ENCODE peak calls at places on chromosomes 1 and 21, in six cellular contexts. Y, W, I, B, E and U are unnamed samples.

GRCh38 chr1:187759934-187760333 is 931.2 kb downstream of the PLA2G4A start:
- DNase-seq in I (no peak), B (no peak), Y (no peak), E (no peak), W (no peak), U (no peak)

GRCh38 chr1:2840036-2840809 is 38.7 kb upstream of the TTC34 start:
- DNase-seq in W (no peak), Y (peak; percentile 11), I (no peak), E (no peak), B (no peak), U (no peak)

GRCh38 chr1:165353731-165354671 is 2.5 kb downstream of the LMX1A start:
- DNase-seq in I (no peak), W (no peak), Y (no peak), B (no peak), E (no peak), U (no peak)

GRCh38 chr1:16017461-16018303 is at the start of gene HSPB7:
- DNase-seq in I (peak; percentile 96), W (no peak), B (peak; percentile 80), E (peak; percentile 65), Y (peak; percentile 93), U (peak; percentile 90)

GRCh38 chr1:160942926-160943325 is 11.7 kb downstream of the ITLN2 start:
- DNase-seq in W (no peak), B (peak; percentile 35), Y (no peak), E (no peak), I (no peak), U (no peak)

GRCh38 chr1:153805042-153805745 is 30.0 kb downstream of the SLC27A3 start:
- DNase-seq in Y (peak; percentile 34), I (peak; percentile 80), B (peak; percentile 76), W (peak; percentile 75), E (peak; percentile 59), U (no peak)

GRCh38 chr1:191022856-191023255 is 545.2 kb upstream of the BRINP3 start:
- DNase-seq in B (peak; percentile 80), W (peak; percentile 32), Y (no peak), I (peak; percentile 14), E (no peak), U (no peak)

GRCh38 chr21:42097860-42098259 is 26.7 kb downstream of the UMODL1 start:
- DNase-seq in W (peak; percentile 94), B (peak; percentile 95), E (peak; percentile 82), I (peak; percentile 97), Y (no peak), U (no peak)

GRCh38 chr1:64183380-64183984 is 19.9 kb upstream of the UBE2U start:
- DNase-seq in E (no peak), W (no peak), I (peak; percentile 52), B (peak; percentile 51), Y (no peak), U (no peak)

GRCh38 chr1:30721311-30722174 is 1.8 kb downstream of the MATN1 start:
- DNase-seq in Y (peak; percentile 11), E (no peak), W (no peak), I (no peak), B (no peak), U (no peak)

GRCh38 chr1:233460692-233461091 is 133.2 kb downstream of the MAP3K21 start:
- DNase-seq in Y (no peak), B (no peak), I (no peak), E (no peak), W (no peak), U (no peak)

GRCh38 chr21:36504067-36505058 is 24.4 kb upstream of the CLDN14 start:
- DNase-seq in I (peak; percentile 86), W (no peak), Y (no peak), B (peak; percentile 77), E (no peak), U (no peak)

GRCh38 chr1:25795955-25796806 is 3.8 kb upstream of the SELENON start:
- DNase-seq in B (no peak), W (no peak), Y (peak; percentile 61), E (no peak), I (no peak), U (no peak)

GRCh38 chr1:183470961-183471747 is 1.1 kb upstream of the SMG7 start:
- DNase-seq in I (peak; percentile 69), E (peak; percentile 36), B (peak; percentile 80), Y (peak; percentile 74), W (no peak), U (peak; percentile 75)

GRCh38 chr1:41936107-41936506 is 17.4 kb upstream of the HIVEP3 start:
- DNase-seq in Y (no peak), E (no peak), I (peak; percentile 54), B (no peak), W (no peak), U (no peak)

GRCh38 chr1:84869750-84870149 is 23.3 kb downstream of the LPAR3 start:
- DNase-seq in E (no peak), Y (no peak), B (peak; percentile 48), W (no peak), I (peak; percentile 55), U (no peak)

GRCh38 chr1:162090378-162090777 is 20.9 kb downstream of the NOS1AP start:
- DNase-seq in W (no peak), E (no peak), Y (no peak), I (no peak), B (no peak), U (no peak)

GRCh38 chr1:64956733-64957441 is 9.5 kb downstream of the JAK1 start:
- DNase-seq in I (no peak), Y (no peak), B (no peak), W (no peak), E (no peak), U (no peak)

DNA sequence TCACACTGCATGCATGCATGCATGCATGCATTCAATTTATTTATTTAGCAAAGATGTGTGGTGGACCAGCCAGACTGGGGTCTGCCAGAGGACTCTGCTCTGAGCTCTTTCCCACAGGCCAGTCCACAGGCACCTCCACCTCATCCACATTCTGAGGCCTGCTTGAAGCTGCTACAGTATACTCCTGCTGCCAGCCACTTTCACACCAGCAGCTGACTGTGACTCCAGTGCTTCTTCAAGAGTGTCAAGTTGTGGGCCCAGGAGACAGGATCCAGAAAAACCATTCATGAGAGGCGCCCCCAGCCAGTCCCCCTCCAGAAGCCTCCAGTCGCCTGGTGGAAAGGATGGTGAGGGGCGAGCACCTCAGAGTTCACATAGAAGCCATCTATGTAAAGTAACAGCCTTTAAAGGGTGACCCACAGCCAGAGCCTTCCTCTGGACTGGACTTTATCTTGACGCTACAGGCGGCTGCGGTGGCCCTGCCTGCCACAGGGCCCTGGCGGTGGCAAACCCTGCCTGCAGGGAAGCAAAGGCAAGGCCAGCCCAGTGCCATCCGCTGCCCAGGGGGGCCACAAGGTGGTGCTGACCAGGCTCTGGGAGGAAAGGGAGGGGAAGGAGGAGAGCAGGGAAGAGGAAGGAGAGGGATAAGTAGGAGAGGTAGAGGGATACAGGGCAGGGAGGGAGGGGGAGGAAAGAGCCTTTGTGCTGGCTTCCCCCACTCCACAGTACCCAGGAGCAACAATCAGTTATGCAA is 30.7 kb downstream of the SSBP3 start:
- DNase-seq in Y (no peak), I (no peak), W (no peak), B (no peak), E (no peak), U (no peak)
- TF ChIP-seq CTCF in Y (no peak), I (no peak), W (no peak), B (no peak), E (no peak), U (peak; percentile 47)

DNA sequence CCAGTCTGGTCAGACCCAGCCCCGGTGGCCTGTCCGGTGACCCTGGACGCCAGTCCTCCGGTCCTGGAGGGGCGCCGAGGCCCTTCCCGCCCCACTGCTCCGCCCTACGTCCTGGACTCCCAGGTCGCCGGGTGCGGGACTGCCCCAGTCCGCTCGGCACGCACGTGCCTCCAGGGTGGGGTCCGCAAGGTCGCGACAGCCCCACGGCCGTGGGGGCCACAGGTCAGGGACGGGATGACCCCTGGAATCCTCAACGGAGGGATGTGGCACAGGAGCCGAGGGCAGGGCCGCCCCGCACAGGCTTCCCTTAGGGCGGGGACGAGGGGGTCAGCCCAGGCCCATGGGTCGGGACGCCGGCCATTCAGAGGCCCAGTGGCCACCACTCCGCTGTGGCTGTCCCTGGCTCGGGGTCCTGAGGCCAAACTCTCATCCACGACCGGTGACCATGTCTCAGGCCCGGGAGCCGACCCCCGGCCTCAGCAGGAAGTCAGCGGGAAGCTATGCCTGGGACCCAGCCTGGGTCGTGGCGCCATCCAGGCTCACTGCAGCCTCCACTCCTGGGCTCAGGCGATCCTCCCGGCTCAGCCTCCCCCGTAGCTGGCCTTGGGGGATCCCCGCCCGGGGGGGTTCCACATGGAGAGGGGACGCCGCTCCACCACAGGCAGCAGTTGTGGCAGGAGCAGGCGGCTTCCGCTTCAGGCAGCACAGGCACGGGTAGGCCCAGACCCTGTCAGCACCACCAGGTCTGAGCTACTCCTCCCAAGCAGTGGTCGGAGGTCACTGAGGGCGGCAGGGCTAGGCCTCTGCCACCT is 599 bp upstream of the TMEM240 start:
- DNase-seq in B (no peak), W (no peak), I (no peak), Y (no peak), E (no peak), U (no peak)
- H3K4me3 ChIP-seq in B (peak overlapping the region; percentile 58), W (peak overlapping the region; percentile 49), I (peak overlapping the region; percentile 73), Y (peak overlapping the region; percentile 65), E (peak overlapping the region; percentile 79), U (peak overlapping the region; percentile 73)

DNA sequence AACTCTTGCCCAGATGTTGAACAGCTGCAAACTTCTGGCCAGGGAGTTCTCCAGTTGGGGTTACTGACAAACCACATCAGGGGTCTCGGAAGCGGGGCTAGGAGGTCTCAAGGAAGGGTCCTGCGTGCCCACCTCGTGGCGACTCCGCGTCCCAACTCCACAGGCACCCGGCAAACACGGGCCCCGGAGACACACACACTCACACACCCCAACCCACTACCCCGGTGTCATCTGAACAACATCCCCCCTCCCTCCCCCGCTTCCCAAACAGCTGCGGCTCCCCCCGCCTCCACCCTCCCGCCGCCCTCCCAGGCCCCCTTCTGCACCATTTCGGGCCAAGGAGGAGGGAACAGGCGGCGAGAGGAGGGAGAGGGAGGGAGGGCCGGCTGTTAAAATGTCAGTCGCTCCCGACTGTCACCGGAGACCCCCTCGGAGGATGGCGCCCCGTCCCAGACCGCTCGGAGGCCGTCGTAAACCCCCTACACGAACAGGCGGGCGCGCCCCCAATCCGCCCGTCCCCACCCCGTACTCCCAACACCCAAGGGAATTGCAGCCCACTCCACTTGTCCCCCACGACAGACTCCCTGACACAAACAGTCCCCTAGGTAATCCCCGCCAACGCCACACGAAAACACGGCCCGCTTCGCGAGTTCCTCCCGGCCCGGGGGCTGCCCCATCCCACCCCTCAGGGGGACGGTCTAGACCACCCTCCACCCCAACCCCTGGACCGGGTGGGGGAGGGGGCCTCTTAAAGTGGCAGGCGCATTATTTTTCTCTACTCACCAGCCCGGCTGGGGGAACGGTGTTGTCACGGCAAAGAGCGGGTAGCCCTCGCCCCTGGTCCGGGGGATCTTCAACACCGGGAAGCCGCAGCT is 635 bp downstream of the MEF2D start:
- DNase-seq in Y (peak; percentile 76), B (no peak), E (no peak), I (no peak), W (no peak), U (peak; percentile 78)
- TF ChIP-seq CTCF in Y (no peak), B (no peak), E (no peak), I (no peak), W (no peak), U (no peak)

DNA sequence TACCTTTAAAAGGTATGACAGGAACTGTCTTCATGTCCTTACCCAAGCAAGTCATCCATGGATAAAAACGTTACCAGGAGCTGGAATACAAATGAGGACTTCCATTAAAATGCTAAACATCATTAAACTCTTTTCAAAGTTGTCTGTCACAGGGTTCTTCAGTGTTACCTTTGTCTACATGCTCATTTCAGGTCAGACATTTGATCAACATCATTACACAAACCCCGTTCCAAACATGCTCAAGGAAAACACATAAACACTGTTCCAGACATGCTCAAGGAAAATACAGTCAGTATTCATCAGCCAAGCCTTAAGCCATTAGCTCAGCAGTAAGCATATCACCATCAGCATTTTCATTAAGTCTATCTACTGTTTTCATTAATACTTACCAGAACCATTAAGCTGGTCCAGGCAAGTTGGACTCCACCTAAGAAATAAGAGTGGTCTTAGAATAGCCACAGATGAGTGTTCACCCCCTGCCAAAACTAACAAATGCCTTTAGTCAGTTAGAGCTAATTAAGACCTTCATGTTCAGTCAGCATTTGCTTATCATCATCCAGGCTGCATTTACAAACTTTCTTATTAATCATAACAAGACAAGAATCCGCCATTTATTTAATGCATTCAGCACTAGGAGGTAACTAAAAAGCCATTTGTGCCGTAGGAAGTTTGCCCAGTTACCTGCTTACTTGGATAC is 2.2 kb downstream of the GAS5 start:
- DNase-seq in E (no peak), B (no peak), Y (no peak), I (no peak), W (no peak), U (no peak)
- H3K4me3 ChIP-seq in E (no peak overlapping the region), B (peak overlapping the region; percentile 96), Y (peak overlapping the region; percentile 87), I (peak overlapping the region; percentile 97), W (peak overlapping the region; percentile 75), U (peak overlapping the region; percentile 95)